ENCODE peak calls at places on chromosomes 1 and 21, in six cellular contexts. R, E, H, U, J and L are unnamed samples.

GRCh38 chr21:31426235-31426797 is 82.3 kb upstream of the TIAM1 start:
- DNase-seq in U (no peak), J (no peak), R (no peak), E (no peak), H (no peak), L (no peak)

GRCh38 chr1:233738850-233739249 is 124.9 kb downstream of the KCNK1 start:
- DNase-seq in H (no peak), J (no peak), U (peak), R (no peak), E (no peak), L (no peak)

GRCh38 chr1:39110325-39110851 is 84.2 kb downstream of the NDUFS5 start:
- DNase-seq in J (no peak), E (no peak), R (no peak), H (no peak), U (no peak), L (no peak)

GRCh38 chr1:54774820-54775498 is 10.6 kb upstream of the PARS2 start:
- DNase-seq in U (peak), R (no peak), H (peak), E (peak), J (peak), L (no peak)

GRCh38 chr1:70358921-70359564 is 4.5 kb upstream of the ANKRD13C start:
- DNase-seq in E (no peak), H (no peak), R (no peak), J (no peak), U (no peak), L (no peak)

GRCh38 chr1:31717341-31717740 is 13.5 kb upstream of the COL16A1 start:
- DNase-seq in R (no peak), H (no peak), E (peak), J (no peak), U (no peak), L (no peak)

GRCh38 chr1:55503663-55504305 is 288.6 kb upstream of the USP24 start:
- DNase-seq in H (no peak), J (no peak), U (no peak), E (no peak), R (no peak), L (no peak)

GRCh38 chr1:3372317-3372716 is 82.1 kb upstream of the ARHGEF16 start:
- DNase-seq in R (no peak), U (no peak), J (no peak), H (no peak), E (no peak), L (no peak)

GRCh38 chr1:201405484-201405831 is 6.3 kb upstream of the LAD1 start:
- DNase-seq in E (no peak), J (no peak), R (no peak), H (peak), U (no peak), L (no peak)

GRCh38 chr1:10379101-10379620 is 19.7 kb upstream of the PGD start:
- DNase-seq in E (no peak), H (no peak), J (no peak), R (no peak), U (no peak), L (no peak)

GRCh38 chr1:28246427-28246832 is 10.5 kb downstream of the ATP5IF1 start:
- DNase-seq in H (peak), J (no peak), R (no peak), U (no peak), E (no peak), L (no peak)

GRCh38 chr1:206012086-206012859 is 9.1 kb upstream of the RAB7B start:
- DNase-seq in H (peak), R (no peak), E (peak), U (no peak), J (no peak), L (no peak)

GRCh38 chr1:210600421-210601195 is 271.9 kb downstream of the HHAT start:
- DNase-seq in J (no peak), E (no peak), U (no peak), H (no peak), R (no peak), L (no peak)

GRCh38 chr1:113542221-113542701 is 151.9 kb downstream of the MAGI3 start:
- DNase-seq in R (no peak), U (no peak), H (no peak), J (no peak), E (no peak), L (no peak)

GRCh38 chr1:33815061-33815460 is 48.8 kb upstream of the HMGB4 start:
- DNase-seq in J (no peak), E (no peak), U (no peak), R (no peak), H (no peak), L (no peak)

DNA sequence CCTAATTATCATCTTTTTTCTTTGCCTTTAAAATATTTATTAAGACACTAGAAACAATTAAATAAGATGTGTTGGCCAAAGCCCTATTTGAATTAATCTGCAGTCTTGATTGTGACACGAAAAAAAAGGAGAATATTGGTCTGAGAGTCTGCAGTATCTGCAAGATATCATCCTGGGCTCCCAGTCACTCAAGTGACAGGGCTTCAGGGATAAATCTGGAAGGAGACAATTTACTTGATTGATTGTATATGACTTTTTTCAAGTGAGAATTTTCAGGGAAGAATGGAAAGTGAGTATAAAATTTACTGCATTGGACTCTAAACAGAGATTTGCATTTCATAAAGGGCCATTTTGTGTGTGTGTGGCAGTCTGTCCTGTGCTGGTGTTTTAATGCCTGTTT is 233.7 kb downstream of the PAPPA2 start:
- DNase-seq in E (no peak), H (no peak), J (no peak), R (no peak), U (no peak), L (no peak)
- TF ChIP-seq POLR2AphosphoS5 in E (no peak), H (no peak), J (no peak), R (no peak), U (no peak), L (no peak)

GRCh38 chr1:24955161-24955560 is 25.1 kb upstream of the RUNX3 start:
- DNase-seq in E (no peak), J (no peak), U (no peak), H (no peak), R (no peak), L (no peak)
- TF ChIP-seq TAF1 in E (no peak), J (no peak), U (no peak), H (no peak), R (no peak), L (no peak)

DNA sequence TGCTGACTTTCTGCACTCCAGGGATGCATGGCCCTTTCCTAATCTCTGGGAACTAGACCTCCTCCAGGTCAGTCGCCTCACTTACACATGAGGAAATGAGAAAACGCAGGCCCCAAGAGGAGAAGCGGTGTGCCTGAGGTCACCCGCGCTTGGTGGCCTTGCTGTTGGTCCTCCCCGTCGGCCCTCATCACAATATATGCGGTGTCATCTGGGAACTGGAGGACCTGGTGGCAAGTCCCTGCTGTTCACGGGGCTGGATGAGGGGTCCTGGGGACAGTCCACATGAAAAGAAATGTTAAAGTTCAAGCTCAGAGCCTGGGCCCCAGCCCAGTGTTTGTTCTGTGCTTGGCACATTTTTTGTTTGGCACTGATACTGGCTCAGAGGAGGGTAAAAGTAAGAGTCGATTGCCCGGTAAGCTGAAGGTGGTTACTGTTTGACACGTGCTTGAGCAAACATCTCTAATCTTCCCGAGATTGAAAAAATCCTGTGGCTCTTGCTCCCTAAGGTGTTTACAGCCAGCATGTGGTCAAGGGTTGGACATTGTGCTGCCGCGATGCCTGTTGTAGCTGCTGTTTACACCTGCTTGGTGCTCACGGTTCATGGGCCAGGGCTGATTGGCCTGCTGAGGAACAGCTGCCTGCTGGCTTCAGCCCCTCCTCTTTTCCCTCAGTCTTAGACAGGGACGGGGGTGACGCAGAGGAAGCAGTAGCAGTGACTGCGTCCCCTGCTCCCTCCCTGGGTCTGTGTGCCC is 5.2 kb downstream of the COQ8A start:
- DNase-seq in U (no peak), R (no peak), H (peak), J (no peak), E (no peak), L (no peak)
- TF ChIP-seq POLR2AphosphoS5 in U (no peak), R (no peak), H (peak), J (no peak), E (no peak), L (no peak)

GRCh38 chr1:63648689-63649088 is 55.5 kb downstream of the PGM1 start:
- DNase-seq in J (no peak), R (no peak), H (no peak), E (no peak), U (no peak), L (no peak)

GRCh38 chr1:63643926-63644325 is 50.7 kb downstream of the PGM1 start:
- DNase-seq in R (no peak), U (no peak), J (no peak), H (no peak), E (no peak), L (no peak)

GRCh38 chr1:63643517-63643916 is 50.3 kb downstream of the PGM1 start:
- DNase-seq in H (no peak), J (no peak), E (no peak), R (no peak), U (no peak), L (no peak)

GRCh38 chr1:63642901-63643300 is 49.7 kb downstream of the PGM1 start:
- DNase-seq in J (no peak), R (no peak), U (no peak), H (no peak), E (no peak), L (no peak)

DNA sequence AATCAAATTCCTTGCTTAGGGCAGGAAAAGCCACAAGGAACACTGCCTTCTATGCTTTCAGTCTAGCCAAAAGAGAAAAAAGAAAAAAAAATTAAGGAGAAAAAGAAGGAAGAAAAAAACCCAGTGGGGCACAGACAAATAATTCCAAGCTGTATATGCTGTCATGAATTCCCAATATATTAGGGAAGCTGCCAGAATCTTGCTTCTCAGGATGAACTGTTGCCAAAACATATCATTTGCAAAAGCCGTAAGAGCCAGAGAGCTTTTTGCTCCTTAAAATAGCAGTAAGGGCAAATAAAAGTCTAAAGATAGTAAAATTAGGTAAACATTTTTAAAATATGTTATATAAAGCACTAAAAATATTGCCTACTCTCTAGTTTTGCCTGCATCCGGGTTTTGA is 52.1 kb downstream of the PGM1 start:
- DNase-seq in R (no peak), U (no peak), J (no peak), H (no peak), E (no peak), L (no peak)
- TF ChIP-seq TAF1 in R (no peak), U (no peak), J (no peak), H (no peak), E (no peak), L (no peak)

GRCh38 chr1:203628185-203628996 is 1.8 kb downstream of the ATP2B4 start:
- DNase-seq in R (no peak), E (no peak), J (no peak), U (peak), H (no peak), L (no peak)

GRCh38 chr1:203626910-203627246 is 246 bp downstream of the ATP2B4 start:
- DNase-seq in H (no peak), U (peak), E (no peak), J (peak), R (no peak), L (no peak)

GRCh38 chr1:203628997-203629508 is 2.4 kb downstream of the ATP2B4 start:
- DNase-seq in H (no peak), J (no peak), U (peak), E (no peak), R (no peak), L (no peak)

GRCh38 chr1:203629509-203630082 is 3.0 kb downstream of the ATP2B4 start:
- DNase-seq in J (no peak), H (no peak), U (peak), E (peak), R (no peak), L (peak)

DNA sequence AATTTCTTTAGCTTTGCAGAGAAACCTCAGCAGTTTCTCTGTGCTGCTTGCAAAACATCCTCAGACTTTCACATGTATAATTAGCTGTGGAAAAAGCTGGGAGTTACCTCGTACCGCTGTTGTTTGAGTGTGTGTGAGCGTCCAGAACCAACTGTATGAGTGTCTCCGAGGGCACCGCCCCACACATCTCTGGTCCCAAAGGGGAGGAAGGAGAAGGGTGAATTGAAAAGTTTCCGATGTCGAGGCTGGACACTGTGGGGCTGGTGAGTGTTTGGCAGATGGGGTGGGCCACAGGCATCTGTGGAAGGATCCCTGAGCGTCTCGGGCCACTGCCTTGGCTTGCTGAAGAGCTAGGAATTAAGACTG is 1.2 kb downstream of the ATP2B4 start:
- DNase-seq in R (no peak), E (no peak), J (no peak), U (no peak), H (no peak), L (no peak)
- TF ChIP-seq POLR2AphosphoS5 in R (no peak), E (no peak), J (no peak), U (no peak), H (no peak), L (no peak)

GRCh38 chr1:87706779-87707228 is 378.1 kb downstream of the LMO4 start:
- DNase-seq in J (no peak), R (no peak), H (no peak), U (no peak), E (no peak), L (no peak)
- TF ChIP-seq TAF1 in J (no peak), R (no peak), H (no peak), U (no peak), E (no peak), L (no peak)

GRCh38 chr1:93681549-93682412 is at the start of gene BCAR3:
- DNase-seq in E (peak), H (no peak), J (peak), U (peak), R (peak), L (peak)
- TF ChIP-seq POLR2AphosphoS5 in E (no peak), H (no peak), J (peak), U (peak), R (no peak), L (no peak)